ENCODE peak calls at places on chromosomes 2 and 18, in eight cellular contexts. G is HCT116, A is suprapubic skin, I is H1, F is sigmoid colon, M is upper lobe of left lung, T is breast epithelium, H is stomach. X is an unnamed sample. For H3K4me1, the result is how much of the 10 kb centered on the place peaks cover.

GRCh38 chr2:19797871-19798270 is 103.9 kb downstream of the TTC32 start:
- DNase-seq in G (no peak), A (no peak), I (no peak), F (no peak), M (no peak), T (no peak), H (no peak), X (no peak)

GRCh38 chr2:220932041-220932440 is 640.1 kb downstream of the EPHA4 start:
- DNase-seq in G (no peak), A (no peak), I (no peak), F (no peak), M (no peak), T (no peak), H (no peak), X (no peak)

GRCh38 chr2:68235090-68235489 is 17.2 kb downstream of the PPP3R1 start:
- DNase-seq in G (no peak), A (no peak), I (no peak), F (no peak), M (no peak), T (no peak), H (no peak), X (no peak)

GRCh38 chr18:79825913-79826312 is 28.2 kb downstream of the KCNG2 start:
- DNase-seq in G (no peak), A (no peak), I (peak), F (no peak), M (peak), T (no peak), H (no peak), X (no peak)

GRCh38 chr18:62744076-62744705 is 28.9 kb downstream of the PHLPP1 start:
- DNase-seq in G (no peak), A (no peak), I (no peak), F (no peak), M (no peak), T (no peak), H (no peak), X (no peak)

GRCh38 chr2:71619230-71619741 is 165.9 kb downstream of the DYSF start:
- DNase-seq in G (no peak), A (peak), I (peak), F (peak), M (peak), T (no peak), H (peak), X (no peak)

GRCh38 chr2:161115605-161116097 is 44.6 kb upstream of the TANK start:
- DNase-seq in G (no peak), A (no peak), I (no peak), F (no peak), M (no peak), T (no peak), H (no peak), X (no peak)

GRCh38 chr2:239312081-239312501 is 88.7 kb downstream of the HDAC4 start:
- DNase-seq in G (no peak), A (peak), I (no peak), F (peak), M (no peak), T (no peak), H (peak), X (peak)

GRCh38 chr2:54409752-54410151 is 46.4 kb upstream of the SPTBN1 start:
- DNase-seq in G (no peak), A (no peak), I (no peak), F (no peak), M (no peak), T (no peak), H (no peak), X (no peak)

GRCh38 chr2:229270551-229271410 is at the start of gene PID1:
- DNase-seq in G (no peak), A (no peak), I (peak), F (peak), M (peak), T (no peak), H (no peak), X (peak)

GRCh38 chr2:195445639-195446038 is 211.4 kb upstream of the SLC39A10 start:
- DNase-seq in G (no peak), A (no peak), I (no peak), F (no peak), M (no peak), T (no peak), H (no peak), X (no peak)

GRCh38 chr18:47975105-47975504 is 44.6 kb upstream of the SMAD2 start:
- DNase-seq in G (no peak), A (no peak), I (no peak), F (no peak), M (no peak), T (no peak), H (no peak), X (no peak)

GRCh38 chr2:69811591-69811990 is 17.9 kb upstream of the GMCL1 start:
- DNase-seq in G (no peak), A (no peak), I (no peak), F (no peak), M (no peak), T (no peak), H (no peak), X (no peak)

GRCh38 chr2:222743263-222743865 is 71.9 kb downstream of the MOGAT1 start:
- DNase-seq in G (no peak), A (no peak), I (no peak), F (no peak), M (peak), T (no peak), H (no peak), X (peak)

GRCh38 chr2:189836644-189837043 is 52.4 kb downstream of the PMS1 start:
- DNase-seq in G (no peak), A (no peak), I (no peak), F (no peak), M (no peak), T (no peak), H (no peak), X (no peak)

GRCh38 chr2:174312581-174313234 is 22.0 kb upstream of the SP9 start:
- DNase-seq in G (no peak), A (no peak), I (no peak), F (no peak), M (no peak), T (no peak), H (no peak), X (no peak)

GRCh38 chr2:95330939-95331338 is 33.8 kb downstream of the KCNIP3 start:
- DNase-seq in G (no peak), A (no peak), I (no peak), F (no peak), M (no peak), T (no peak), H (no peak), X (no peak)

GRCh38 chr2:144771348-144771747 is 251.4 kb upstream of the ZEB2 start:
- DNase-seq in G (no peak), A (no peak), I (no peak), F (no peak), M (no peak), T (no peak), H (no peak), X (no peak)

GRCh38 chr2:116180072-116180471 is 1634.4 kb upstream of the DDX18 start:
- DNase-seq in G (no peak), A (no peak), I (no peak), F (no peak), M (no peak), T (no peak), H (no peak), X (no peak)

GRCh38 chr18:39455300-39455699 is 1889.7 kb upstream of the CELF4 start:
- DNase-seq in G (no peak), A (no peak), I (no peak), F (no peak), M (peak), T (no peak), H (peak), X (no peak)

GRCh38 chr2:144596074-144596871 is 76.4 kb upstream of the ZEB2 start:
- DNase-seq in G (no peak), A (no peak), I (no peak), F (no peak), M (peak), T (no peak), H (no peak), X (no peak)

GRCh38 chr18:12455511-12455910 is 47.8 kb downstream of the PRELID3A start:
- DNase-seq in G (no peak), A (no peak), I (no peak), F (no peak), M (no peak), T (no peak), H (no peak), X (no peak)

GRCh38 chr2:86477349-86477748 is 36.2 kb downstream of the KDM3A start:
- DNase-seq in G (no peak), A (no peak), I (no peak), F (no peak), M (no peak), T (no peak), H (no peak), X (no peak)

GRCh38 chr2:12661472-12661871 is 55.3 kb upstream of the TRIB2 start:
- DNase-seq in G (no peak), A (no peak), I (no peak), F (no peak), M (no peak), T (no peak), H (no peak), X (no peak)

GRCh38 chr2:45813003-45813601 is 161.6 kb downstream of the PRKCE start:
- DNase-seq in G (no peak), A (peak), I (no peak), F (peak), M (no peak), T (no peak), H (no peak), X (no peak)

GRCh38 chr2:110799376-110799775 is 67.0 kb downstream of the ACOXL start:
- DNase-seq in G (no peak), A (no peak), I (no peak), F (no peak), M (no peak), T (no peak), H (no peak), X (no peak)

GRCh38 chr2:196266855-196267254 is 95.5 kb upstream of the STK17B start:
- DNase-seq in G (no peak), A (no peak), I (no peak), F (no peak), M (no peak), T (no peak), H (no peak), X (no peak)

GRCh38 chr18:55988537-55988936 is 400.5 kb upstream of the TCF4 start:
- DNase-seq in G (no peak), A (no peak), I (no peak), F (no peak), M (no peak), T (no peak), H (no peak), X (no peak)

GRCh38 chr18:908631-909621 is 4.3 kb downstream of the ADCYAP1 start:
- DNase-seq in G (no peak), A (no peak), I (no peak), F (no peak), M (no peak), T (no peak), H (no peak), X (no peak)

GRCh38 chr2:188292446-188293239 is 969 bp downstream of the GULP1 start:
- DNase-seq in G (peak), A (peak), I (peak), F (peak), M (peak), T (peak), H (peak), X (peak)

GRCh38 chr2:209411718-209412117 is 12.1 kb upstream of the MAP2 start:
- DNase-seq in G (no peak), A (no peak), I (no peak), F (no peak), M (no peak), T (no peak), H (no peak), X (no peak)

GRCh38 chr2:232890536-232890895 is 20.5 kb downstream of the SNORC start:
- DNase-seq in G (no peak), A (no peak), I (no peak), F (no peak), M (no peak), T (peak), H (peak), X (no peak)

GRCh38 chr2:217853961-217854360 is 148.8 kb downstream of the TNS1 start:
- DNase-seq in G (no peak), A (no peak), I (no peak), F (no peak), M (no peak), T (no peak), H (no peak), X (no peak)

GRCh38 chr2:135256531-135257258 is 204.6 kb downstream of the RAB3GAP1 start:
- DNase-seq in G (no peak), A (no peak), I (no peak), F (no peak), M (no peak), T (no peak), H (no peak), X (no peak)

GRCh38 chr2:231643494-231643888 is 50.8 kb downstream of the TEX44 start:
- DNase-seq in G (no peak), A (no peak), I (no peak), F (no peak), M (no peak), T (no peak), H (no peak), X (no peak)

GRCh38 chr2:231640646-231641111 is 48.0 kb downstream of the TEX44 start:
- DNase-seq in G (peak), A (peak), I (no peak), F (peak), M (peak), T (peak), H (peak), X (peak)

GRCh38 chr2:231640229-231640628 is 47.6 kb downstream of the TEX44 start:
- DNase-seq in G (no peak), A (no peak), I (no peak), F (no peak), M (no peak), T (no peak), H (no peak), X (no peak)

GRCh38 chr2:231644426-231644825 is 51.8 kb downstream of the TEX44 start:
- DNase-seq in G (no peak), A (no peak), I (no peak), F (no peak), M (peak), T (no peak), H (peak), X (no peak)

DNA sequence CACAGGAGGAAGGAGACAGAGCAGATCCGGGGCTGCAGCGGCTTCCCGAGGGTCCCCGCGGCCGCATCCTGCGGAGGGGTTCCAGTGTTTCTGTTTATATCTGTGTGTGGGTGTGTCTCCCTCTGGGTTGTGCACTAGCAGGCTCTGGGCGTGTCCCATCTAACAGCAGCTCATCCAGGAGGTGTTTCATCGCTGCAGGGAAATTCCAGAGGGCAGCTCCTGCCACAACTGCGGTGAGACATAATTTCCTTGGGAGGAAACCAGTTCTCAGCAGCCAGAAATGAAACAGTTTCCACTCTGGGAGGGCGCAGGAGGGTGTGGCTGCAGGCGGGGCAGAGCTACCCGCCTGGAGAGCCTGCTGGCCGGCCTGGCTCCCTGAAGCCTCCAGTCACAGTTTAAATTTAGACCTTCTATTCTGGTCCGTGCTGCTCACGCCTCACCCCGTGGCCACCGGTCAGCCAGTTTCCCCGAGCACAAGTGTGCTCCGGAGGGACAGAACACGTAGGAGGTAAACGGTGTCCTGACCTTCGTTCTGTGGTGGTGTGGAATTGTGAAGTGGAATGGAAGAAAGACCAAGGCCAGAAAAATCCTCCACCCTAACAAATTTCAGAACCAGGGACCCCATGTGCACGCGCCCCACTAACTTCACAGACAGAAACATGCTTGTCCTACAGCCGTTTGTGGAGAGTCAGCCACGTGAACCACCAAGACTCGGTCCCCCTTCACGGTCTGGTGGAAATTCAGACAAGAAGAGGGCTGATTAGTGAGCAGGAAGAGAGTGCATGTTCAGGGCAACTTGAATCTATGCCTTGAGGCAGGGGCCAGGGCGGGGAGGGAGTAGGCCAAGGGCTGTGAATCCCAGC is 50.2 kb downstream of the TEX44 start:
- DNase-seq in G (peak), A (peak), I (no peak), F (peak), M (peak), T (peak), H (peak), X (peak)
- TF ChIP-seq POLR2A in G (peak), A (peak), I (no peak), F (peak), M (peak), T (peak), H (no peak), X (peak)

DNA sequence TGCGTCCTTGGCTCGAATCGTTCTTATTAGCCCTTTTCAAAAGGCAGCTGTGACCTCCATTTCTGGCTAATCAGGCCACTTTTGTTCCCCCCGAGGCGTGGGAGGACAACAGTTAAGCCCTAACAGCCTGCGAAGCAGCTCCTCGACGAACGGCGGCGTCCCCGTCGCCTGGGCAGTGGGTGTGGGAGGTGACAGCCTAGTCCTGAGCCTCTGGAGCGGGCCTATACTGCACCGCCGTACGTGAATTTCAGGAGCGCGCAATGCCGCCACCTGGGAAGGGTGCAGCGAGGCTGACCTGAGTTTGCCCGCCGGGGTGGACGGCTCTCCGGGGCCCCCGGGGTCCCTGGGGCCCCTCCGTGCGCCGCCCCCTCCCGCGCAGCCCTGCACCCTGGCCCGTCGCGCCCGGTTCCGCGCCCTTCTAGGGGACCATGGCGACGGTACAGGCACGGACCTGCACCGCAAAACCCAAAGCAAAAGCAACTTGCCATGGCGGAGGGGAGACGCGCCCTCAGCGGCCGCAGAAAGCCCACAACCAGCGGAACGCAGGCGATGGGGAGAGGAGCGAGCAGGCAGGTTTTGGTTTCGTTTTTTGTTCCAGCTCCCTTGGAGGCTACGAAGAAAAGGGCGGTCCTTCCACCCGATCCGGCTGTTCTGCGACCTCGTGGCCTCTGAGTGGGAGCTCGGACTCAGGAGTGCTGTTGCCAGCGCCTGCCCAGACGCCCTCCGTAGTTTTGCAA is at the start of gene RBM43:
- DNase-seq in G (peak), A (peak), I (peak), F (peak), M (peak), T (peak), H (peak), X (peak)
- TF ChIP-seq POLR2AphosphoS5 in G (peak), A (peak), I (peak), F (peak), M (peak), T (peak), H (peak), X (peak)

GRCh38 chr2:10330700-10331032 is 28.0 kb downstream of the HPCAL1 start:
- DNase-seq in G (no peak), A (no peak), I (no peak), F (no peak), M (no peak), T (no peak), H (no peak), X (no peak)
- H3K4me1 ChIP-seq in G (half or more), A (under half), I (under half), F (under half), M (half or more), T (under half), H (half or more), X (half or more)

DNA sequence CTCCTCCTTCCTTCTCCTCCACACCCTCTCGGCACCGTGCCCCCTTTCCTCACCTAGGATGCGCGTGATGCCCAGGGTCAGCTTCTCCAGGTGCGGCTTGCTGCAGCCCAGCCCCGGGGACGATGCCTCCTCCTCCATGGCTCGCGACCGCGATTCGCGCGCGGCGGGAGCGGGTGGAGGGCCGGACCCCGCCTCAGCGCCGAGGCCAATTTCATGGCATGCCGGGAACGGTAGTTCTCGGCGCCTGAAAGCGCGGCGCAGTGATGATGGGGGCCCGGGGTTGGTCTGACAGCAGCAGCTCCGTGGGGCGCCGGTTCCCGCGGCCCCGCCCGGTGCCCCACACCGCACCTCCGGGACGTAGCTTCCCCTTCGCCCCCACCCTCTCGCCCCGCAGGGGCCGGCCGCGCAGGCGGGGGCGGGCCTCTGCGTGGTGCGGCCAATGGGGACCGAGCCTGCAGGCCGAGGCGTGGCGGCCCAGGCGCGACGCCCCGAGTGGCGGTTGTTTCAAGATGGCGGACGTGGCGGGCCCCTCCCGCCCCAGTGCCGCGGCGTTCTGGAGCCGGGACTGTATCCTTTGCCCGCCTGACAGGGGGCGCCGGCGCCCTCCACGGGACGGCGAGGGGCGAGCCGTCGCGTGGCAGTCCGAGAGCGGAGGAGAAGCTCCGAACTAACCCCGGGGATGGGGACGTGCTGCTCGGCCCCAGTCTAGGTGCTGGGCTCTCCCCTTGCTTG is at the start of the genes KIAA1328 and TPGS2:
- DNase-seq in G (peak), A (peak), I (peak), F (peak), M (peak), T (peak), H (peak), X (peak)
- TF ChIP-seq POLR2A in G (peak), A (peak), I (peak), F (no peak), M (peak), T (no peak), H (no peak), X (peak)

GRCh38 chr2:39503277-39503676 is 66.2 kb upstream of the MAP4K3 start:
- DNase-seq in G (no peak), A (no peak), I (no peak), F (no peak), M (no peak), T (no peak), H (no peak), X (no peak)

GRCh38 chr2:39506215-39506614 is 69.1 kb upstream of the MAP4K3 start:
- DNase-seq in G (no peak), A (no peak), I (no peak), F (no peak), M (no peak), T (no peak), H (no peak), X (no peak)

GRCh38 chr2:39508243-39508642 is 71.2 kb upstream of the MAP4K3 start:
- DNase-seq in G (no peak), A (no peak), I (no peak), F (no peak), M (no peak), T (no peak), H (no peak), X (no peak)

GRCh38 chr2:39501412-39501811 is 64.3 kb upstream of the MAP4K3 start:
- DNase-seq in G (no peak), A (no peak), I (no peak), F (no peak), M (no peak), T (no peak), H (no peak), X (no peak)

GRCh38 chr2:39504790-39505335 is 67.8 kb upstream of the MAP4K3 start:
- DNase-seq in G (no peak), A (no peak), I (no peak), F (no peak), M (no peak), T (no peak), H (no peak), X (no peak)
- TF ChIP-seq POLR2AphosphoS5 in G (no peak), A (no peak), I (no peak), F (peak), M (no peak), T (no peak), H (peak), X (peak)

X was measured in transverse colon.